ENCODE peak calls at places on chromosomes 13 and 19, in five cellular contexts. O is tibial nerve, D is WTC11, U is ovary, M is uterus. S is an unnamed sample.

GRCh38 chr13:23790591-23791170 is 98.5 kb downstream of the MIPEP start:
- DNase-seq in O (no peak), D (no peak), U (no peak), M (no peak), S (no peak)

GRCh38 chr13:112996671-112997091 is 27.7 kb downstream of the MCF2L start:
- DNase-seq in D (no peak), U (no peak), M (no peak), O (no peak), S (no peak)

GRCh38 chr19:38679839-38680238 is 32.4 kb downstream of the ACTN4 start:
- DNase-seq in M (no peak), O (no peak), U (no peak), D (no peak), S (no peak)

GRCh38 chr13:101127741-101128353 is 288.5 kb downstream of the NALCN start:
- DNase-seq in O (peak; percentile 23), M (no peak), U (no peak), D (no peak), S (no peak)

GRCh38 chr13:66618702-66619101 is 611.4 kb downstream of the PCDH9 start:
- DNase-seq in M (no peak), D (no peak), U (no peak), O (no peak), S (no peak)

GRCh38 chr13:102225892-102226291 is 176.0 kb downstream of the FGF14 start:
- DNase-seq in U (no peak), D (no peak), O (no peak), M (no peak), S (no peak)

GRCh38 chr13:62512194-62513141 is 1096.8 kb upstream of the PCDH20 start:
- DNase-seq in D (peak; percentile 60), M (no peak), O (no peak), U (no peak), S (peak; percentile 62)

GRCh38 chr13:57264965-57265364 is 98.0 kb downstream of the PRR20E start:
- DNase-seq in O (no peak), D (no peak), M (no peak), U (no peak), S (no peak)

GRCh38 chr19:56765107-56765506 is 75.4 kb downstream of the PEG3 start:
- DNase-seq in D (no peak), U (peak; percentile 88), M (peak; percentile 65), O (no peak), S (peak; percentile 79)

GRCh38 chr13:109410868-109411267 is 375.5 kb downstream of the IRS2 start:
- DNase-seq in U (no peak), M (no peak), O (no peak), D (no peak), S (no peak)

GRCh38 chr13:112892759-112893569 is 76.0 kb upstream of the MCF2L start:
- DNase-seq in M (no peak), U (no peak), O (no peak), D (no peak), S (peak; percentile 28)

GRCh38 chr13:41654800-41655199 is 197.4 kb downstream of the RGCC start:
- DNase-seq in U (no peak), O (no peak), D (no peak), M (no peak), S (no peak)

GRCh38 chr19:57903298-57904174 is 12.9 kb downstream of the ZNF417 start:
- DNase-seq in O (no peak), U (no peak), M (no peak), D (no peak), S (no peak)

GRCh38 chr19:57271280-57271679 is 9.0 kb upstream of the ZNF460 start:
- DNase-seq in U (no peak), D (no peak), M (no peak), O (no peak), S (no peak)

GRCh38 chr13:26037302-26037701 is 14.5 kb downstream of the SHISA2 start:
- DNase-seq in M (no peak), U (no peak), D (peak; percentile 87), O (no peak), S (peak; percentile 72)

GRCh38 chr13:101149735-101150380 is 266.4 kb downstream of the NALCN start:
- DNase-seq in O (no peak), D (peak; percentile 35), U (no peak), M (no peak), S (peak; percentile 63)

GRCh38 chr13:80337706-80338105 is 3.2 kb downstream of the SPRY2 start:
- DNase-seq in M (no peak), D (no peak), U (no peak), O (no peak), S (no peak)

GRCh38 chr13:41547253-41548000 is 90.1 kb downstream of the RGCC start:
- DNase-seq in U (peak; percentile 68), O (peak; percentile 26), D (no peak), M (peak; percentile 38), S (no peak)

GRCh38 chr13:27923794-27924528 is 4.2 kb downstream of the PDX1 start:
- DNase-seq in M (no peak), D (peak; percentile 50), O (no peak), U (no peak), S (peak; percentile 54)

GRCh38 chr13:78689011-78689410 is 30.1 kb upstream of the OBI1 start:
- DNase-seq in D (no peak), O (no peak), M (no peak), U (no peak), S (no peak)
- TF ChIP-seq CTCF in D (no peak), O (no peak), M (no peak), U (no peak), S (no peak)

DNA sequence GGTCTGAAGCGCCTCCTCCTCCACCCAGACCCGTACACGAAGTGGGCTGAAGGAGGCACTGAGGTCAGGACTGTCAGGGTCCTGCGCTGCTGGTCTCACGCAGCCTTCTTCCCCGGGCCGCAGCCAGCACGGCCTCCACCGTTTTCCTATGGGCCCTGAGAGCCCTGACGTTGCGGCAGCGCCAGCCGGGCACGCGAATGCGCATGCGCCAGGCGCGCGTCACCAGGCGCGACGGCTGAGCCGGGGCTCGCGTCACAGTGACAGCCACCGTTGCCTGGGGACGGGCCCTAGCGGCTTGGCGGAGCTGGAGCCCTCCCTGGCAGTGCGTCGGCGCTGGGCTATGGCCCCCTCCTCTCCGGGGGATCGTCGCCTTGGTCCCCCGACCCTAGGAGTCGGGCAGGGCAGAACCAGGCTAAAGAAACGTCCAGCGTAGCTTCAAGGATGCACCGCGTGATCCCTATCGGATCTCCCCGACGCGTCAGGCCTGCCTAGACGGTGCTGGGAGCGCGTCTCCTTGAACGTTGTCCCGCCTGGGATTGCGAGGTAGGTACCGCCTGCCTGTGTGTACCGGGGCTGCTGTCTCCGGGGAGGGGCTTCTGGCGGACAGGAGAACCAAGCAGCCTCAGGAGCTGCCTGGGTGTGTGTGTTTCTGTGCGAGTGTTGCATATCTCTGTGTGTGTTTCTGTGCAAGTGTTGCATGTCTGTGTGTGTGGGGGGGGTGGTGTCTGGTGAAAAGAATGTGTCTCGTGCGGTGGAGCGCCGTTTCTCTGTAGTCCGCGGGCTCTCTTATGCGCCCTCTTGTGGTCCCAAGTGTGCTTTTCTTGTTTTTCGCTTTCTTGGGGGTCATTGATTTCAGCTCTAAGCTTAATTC is 43.2 kb downstream of the ZNF571 start:
- DNase-seq in U (no peak), D (peak; percentile 49), O (no peak), M (no peak), S (peak; percentile 51)
- TF ChIP-seq CTCF in U (no peak), D (peak; percentile 24), O (no peak), M (no peak), S (no peak)

DNA sequence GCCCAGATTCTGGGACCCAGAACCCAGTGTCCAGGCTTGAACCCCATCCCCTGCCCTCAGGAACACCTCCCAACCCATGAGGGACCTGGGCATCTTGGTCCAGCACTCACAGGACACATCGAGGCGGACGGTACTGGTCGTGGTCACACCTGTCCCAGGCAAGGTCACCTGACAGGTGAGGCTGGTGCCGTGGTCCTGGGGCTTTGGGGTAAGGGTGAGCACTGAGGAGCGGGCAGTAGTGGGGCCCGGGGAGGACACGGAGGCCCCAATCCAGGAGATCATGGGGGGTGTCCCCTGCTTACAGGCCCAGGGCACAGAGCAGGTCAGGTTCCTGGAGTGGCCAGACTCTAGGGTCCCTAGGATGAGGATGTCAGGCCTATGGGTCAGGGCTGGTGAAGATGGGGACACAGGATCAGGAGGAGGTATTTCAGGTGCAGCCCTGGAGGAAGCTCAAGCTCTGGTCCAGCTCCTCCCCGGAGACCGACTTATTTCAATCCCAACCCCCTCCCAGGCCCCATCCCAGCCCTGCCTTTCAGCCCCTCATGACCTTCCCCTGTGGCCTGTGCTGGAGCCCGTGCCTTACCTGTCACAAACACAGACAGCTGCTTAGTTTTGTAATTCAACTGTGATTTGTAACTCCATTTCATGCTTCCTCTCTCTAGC is 772 bp downstream of the SIGLEC8 start:
- DNase-seq in M (no peak), O (no peak), D (no peak), U (no peak), S (no peak)
- TF ChIP-seq CTCF in M (no peak), O (no peak), D (no peak), U (no peak), S (no peak)

GRCh38 chr19:46345157-46345556 is 1.7 kb upstream of the PPP5C start:
- DNase-seq in D (no peak), U (no peak), M (no peak), O (no peak), S (no peak)

GRCh38 chr19:46349311-46349993 is 2.6 kb downstream of the PPP5C start:
- DNase-seq in M (no peak), U (no peak), D (no peak), O (no peak), S (no peak)

GRCh38 chr19:46347985-46348384 is 1.1 kb downstream of the PPP5C start:
- DNase-seq in U (no peak), D (no peak), M (no peak), O (no peak), S (no peak)

GRCh38 chr19:46347572-46347883 is 641 bp downstream of the PPP5C start:
- DNase-seq in U (no peak), D (no peak), O (no peak), M (no peak), S (no peak)

DNA sequence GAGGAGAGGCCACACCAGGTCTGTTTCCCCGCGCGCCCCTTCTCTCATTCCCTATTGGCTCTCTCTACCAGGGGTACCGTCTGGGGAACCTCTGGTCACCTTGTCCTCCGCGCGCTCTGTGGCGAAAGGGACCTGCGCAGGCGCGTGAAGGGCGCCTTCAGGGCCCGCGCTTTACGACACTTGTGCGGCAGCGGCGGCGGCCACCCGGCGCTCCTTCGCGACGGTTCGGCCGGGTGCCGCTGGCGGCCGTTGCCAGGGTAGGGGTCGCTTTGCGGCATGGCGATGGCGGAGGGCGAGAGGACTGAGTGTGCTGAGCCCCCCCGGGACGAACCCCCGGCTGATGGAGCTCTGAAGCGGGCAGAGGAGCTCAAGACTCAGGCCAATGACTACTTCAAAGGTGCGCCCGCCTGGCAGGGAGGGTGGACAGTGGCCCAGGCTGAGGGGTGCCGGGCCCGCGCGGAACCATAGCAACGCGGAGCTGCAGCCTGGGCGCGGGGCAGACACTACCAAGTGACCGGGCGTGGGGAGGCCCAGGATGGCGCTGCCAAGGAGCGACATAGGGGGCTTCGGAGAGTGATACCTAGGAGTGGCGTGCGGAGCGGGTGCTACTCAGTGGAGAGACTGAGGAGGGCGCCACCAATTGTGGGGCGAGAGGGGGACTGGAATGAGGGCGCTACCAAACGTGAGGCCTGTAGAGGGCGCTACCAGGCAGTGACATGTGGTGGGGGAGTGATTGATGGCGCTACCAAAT is at the start of gene PPP5C:
- DNase-seq in D (peak; percentile 92), M (peak; percentile 87), U (peak; percentile 95), O (peak; percentile 70), S (peak; percentile 96)
- TF ChIP-seq CTCF in D (peak; percentile 60), M (peak; percentile 28), U (peak; percentile 35), O (peak; percentile 68), S (peak; percentile 78)

S was measured in glutamatergic neuron.